ENCODE peak calls at places on chromosomes 7 and 10, in seven cellular contexts. Y is NCI-H1105; X is neural progenitor cell; K is stimulated activated CD8-positive, alpha-beta memory T cell treated with anti-CD3 and anti-CD28 coated beads, Interleukin-15, amount 100 ng/mL, for 24 hours; A is PC-3; J is amygdala; I is glutamatergic neuron. S is an unnamed sample.

GRCh38 chr7:2843711-2844152 is 376 bp downstream of the GNA12 start:
- DNase-seq in I (peak; percentile 50), K (no peak), J (no peak), A (no peak), Y (peak; percentile 17), X (no peak), S (no peak)

GRCh38 chr10:132541601-132542011 is 4.0 kb downstream of the INPP5A start:
- DNase-seq in J (no peak), Y (no peak), A (no peak), K (no peak), I (no peak), X (no peak), S (no peak)

GRCh38 chr10:117138838-117139580 is 939 bp upstream of the VAX1 start:
- DNase-seq in Y (peak; percentile 34), X (peak; percentile 74), J (no peak), A (peak; percentile 4), I (no peak), K (no peak), S (no peak)

GRCh38 chr7:116258734-116259133 is 48.4 kb downstream of the TES start:
- DNase-seq in A (peak; percentile 78), K (no peak), J (no peak), Y (peak; percentile 12), X (peak; percentile 52), I (no peak), S (peak; percentile 16)

GRCh38 chr10:121732676-121733445 is 134.6 kb upstream of the FGFR2 start:
- DNase-seq in Y (no peak), J (no peak), K (no peak), A (no peak), X (peak; percentile 69), I (peak; percentile 40), S (no peak)

GRCh38 chr10:13773496-13774170 is 186.9 kb downstream of the PRPF18 start:
- DNase-seq in K (no peak), Y (no peak), A (peak; percentile 41), I (no peak), J (no peak), X (no peak), S (no peak)

GRCh38 chr10:14325325-14325955 is 5.3 kb downstream of the FRMD4A start:
- DNase-seq in I (peak; percentile 70), J (no peak), Y (no peak), X (peak; percentile 59), A (peak; percentile 58), K (peak; percentile 32), S (no peak)

GRCh38 chr10:76631054-76631453 is 1006.6 kb downstream of the KCNMA1 start:
- DNase-seq in A (no peak), K (no peak), J (no peak), X (no peak), I (no peak), Y (no peak), S (no peak)

GRCh38 chr10:86371116-86371515 is 4.5 kb upstream of the GRID1 start:
- DNase-seq in Y (no peak), X (no peak), J (no peak), I (peak; percentile 7), A (no peak), K (no peak), S (no peak)

S was measured in NCI-H774.